ENCODE peak calls at places on chromosomes 6 and 20, in four cellular contexts. F, R, P and L are unnamed samples.

GRCh38 chr6:116447052-116447451 is 14.1 kb upstream of the CALHM6 start:
- DNase-seq in F (no peak), R (peak; percentile 59), P (no peak), L (no peak)

GRCh38 chr6:134339216-134339615 is 21.3 kb upstream of the SGK1 start:
- DNase-seq in F (no peak), R (no peak), P (no peak), L (no peak)

GRCh38 chr6:79544939-79545450 is 7.8 kb upstream of the LCA5 start:
- DNase-seq in F (peak; percentile 80), R (peak; percentile 99), P (peak; percentile 82), L (peak; percentile 99)

GRCh38 chr6:143612186-143612585 is 65.6 kb upstream of the PHACTR2 start:
- DNase-seq in F (no peak), R (no peak), P (no peak), L (peak; percentile 36)

GRCh38 chr6:1063671-1064355 is 248.1 kb upstream of the FOXQ1 start:
- DNase-seq in F (no peak), R (no peak), P (no peak), L (no peak)

GRCh38 chr20:23456416-23456815 is 3.7 kb upstream of the CST11 start:
- DNase-seq in F (no peak), R (no peak), P (no peak), L (no peak)

GRCh38 chr6:3109755-3110154 is 8.8 kb upstream of the BPHL start:
- DNase-seq in F (peak; percentile 56), R (no peak), P (no peak), L (no peak)

GRCh38 chr20:59455392-59456341 is 148.7 kb upstream of the PHACTR3 start:
- DNase-seq in F (no peak), R (peak; percentile 9), P (peak; percentile 24), L (peak; percentile 10)

GRCh38 chr6:100889351-100889750 is 8.2 kb upstream of the ASCC3 start:
- DNase-seq in F (no peak), R (no peak), P (no peak), L (no peak)

GRCh38 chr20:61745397-61746146 is 320.1 kb downstream of the TAF4 start:
- DNase-seq in F (no peak), R (no peak), P (no peak), L (no peak)

GRCh38 chr6:125869427-125869826 is 78.7 kb downstream of the NCOA7 start:
- DNase-seq in F (no peak), R (no peak), P (no peak), L (no peak)
- H3K9me1 ChIP-seq in F (no peaks in the 10 kb centered on the region), R (no peaks in the 10 kb centered on the region), P (no peaks in the 10 kb centered on the region), L (peaks cover 8% of the 10 kb centered on the region)

GRCh38 chr6:138572885-138573284 is 73.6 kb upstream of the NHSL1 start:
- DNase-seq in F (no peak), R (no peak), P (no peak), L (no peak)
- H3K9me1 ChIP-seq in F (peaks cover 4% of the 10 kb centered on the region), R (no peaks in the 10 kb centered on the region), P (no peaks in the 10 kb centered on the region), L (no peaks in the 10 kb centered on the region)

GRCh38 chr6:46917002-46917401 is 4.7 kb downstream of the ADGRF5 start:
- DNase-seq in F (no peak), R (no peak), P (no peak), L (no peak)
- H3K9me1 ChIP-seq in F (no peaks in the 10 kb centered on the region), R (no peaks in the 10 kb centered on the region), P (no peaks in the 10 kb centered on the region), L (no peaks in the 10 kb centered on the region)

GRCh38 chr6:28537509-28538140 is 11.9 kb downstream of the GPX5 start:
- DNase-seq in F (peak; percentile 60), R (no peak), P (no peak), L (peak; percentile 4)
- H3K9me1 ChIP-seq in F (no peaks in the 10 kb centered on the region), R (no peaks in the 10 kb centered on the region), P (no peaks in the 10 kb centered on the region), L (no peaks in the 10 kb centered on the region)

DNA sequence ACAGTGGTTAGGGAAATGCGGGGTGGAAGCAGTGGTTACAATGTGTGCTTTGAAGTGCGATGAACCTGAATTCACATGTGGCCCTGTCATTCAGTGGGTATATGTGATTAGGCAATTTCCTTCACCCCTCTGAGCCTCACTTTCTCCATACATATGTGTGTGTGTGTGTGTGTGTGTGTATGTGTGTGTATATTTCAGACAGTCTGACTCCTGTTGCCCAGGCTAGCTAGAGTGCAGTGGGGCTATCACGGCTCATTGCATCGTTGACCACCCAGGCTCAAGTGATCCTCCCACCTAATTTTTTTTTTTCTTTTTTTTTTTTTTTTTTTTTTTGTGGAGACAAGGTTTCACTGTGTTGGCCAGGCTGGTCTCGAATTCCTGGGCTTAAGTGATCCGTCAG is 6.3 kb downstream of the PPP1R14C start:
- DNase-seq in F (no peak), R (no peak), P (no peak), L (no peak)
- H3K9me1 ChIP-seq in F (no peaks in the 10 kb centered on the region), R (no peaks in the 10 kb centered on the region), P (no peaks in the 10 kb centered on the region), L (no peaks in the 10 kb centered on the region)

GRCh38 chr6:63213325-63213724 is 2.1 kb downstream of the FKBP1C start:
- DNase-seq in F (no peak), R (no peak), P (no peak), L (no peak)
- H3K9me1 ChIP-seq in F (no peaks in the 10 kb centered on the region), R (no peaks in the 10 kb centered on the region), P (no peaks in the 10 kb centered on the region), L (no peaks in the 10 kb centered on the region)

DNA sequence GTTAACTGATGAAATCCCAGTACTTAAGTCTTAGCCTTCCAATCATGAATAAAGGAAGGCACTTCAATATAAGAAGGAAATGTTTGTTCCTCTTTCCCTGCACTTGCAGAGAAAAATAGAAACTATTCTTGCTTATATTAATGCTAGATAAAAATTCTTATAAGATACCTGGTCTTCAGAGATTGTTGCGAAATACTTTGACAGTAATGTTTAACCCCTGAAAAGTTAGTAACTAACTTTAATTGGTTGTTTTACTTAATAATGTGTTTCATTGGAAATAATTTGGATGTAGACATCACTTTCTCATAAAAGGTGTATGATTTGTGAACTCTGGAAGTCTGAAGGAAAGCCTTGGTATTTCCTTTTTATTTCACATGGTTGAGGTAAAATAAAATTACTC is 294.2 kb upstream of the SYNCRIP start:
- DNase-seq in F (no peak), R (no peak), P (no peak), L (no peak)
- H3K9me1 ChIP-seq in F (no peaks in the 10 kb centered on the region), R (no peaks in the 10 kb centered on the region), P (no peaks in the 10 kb centered on the region), L (no peaks in the 10 kb centered on the region)